ENCODE peak calls at places on chromosomes 12 and 14, in seven cellular contexts. One of them, this sample, is unnamed.

GRCh38 chr14:104874110-104874531 is 9.1 kb downstream of the CEP170B start:
- DNase-seq in testis: no peak
- DNase-seq in foreskin fibroblast: no peak
- DNase-seq in tibial nerve: no peak
- DNase-seq in neural progenitor cell: no peak
- DNase-seq in brain microvascular endothelial cell: no peak
- DNase-seq in pancreas: no peak
- DNase-seq in this sample: no peak

GRCh38 chr14:98903371-98903770 is 368.6 kb downstream of the BCL11B start:
- DNase-seq in tibial nerve: no peak
- DNase-seq in neural progenitor cell: no peak
- DNase-seq in pancreas: no peak
- DNase-seq in brain microvascular endothelial cell: no peak
- DNase-seq in testis: no peak
- DNase-seq in foreskin fibroblast: no peak
- DNase-seq in this sample: no peak

GRCh38 chr12:25320123-25321006 is 69.6 kb upstream of the KRAS start:
- DNase-seq in pancreas: no peak
- DNase-seq in testis: no peak
- DNase-seq in neural progenitor cell: no peak
- DNase-seq in brain microvascular endothelial cell: no peak
- DNase-seq in tibial nerve: no peak
- DNase-seq in foreskin fibroblast: no peak
- DNase-seq in this sample: no peak

GRCh38 chr14:44963775-44964380 is 1.9 kb downstream of the TOGARAM1 start:
- DNase-seq in pancreas: no peak
- DNase-seq in brain microvascular endothelial cell: no peak
- DNase-seq in foreskin fibroblast: peak; percentile 53
- DNase-seq in testis: no peak
- DNase-seq in neural progenitor cell: peak; percentile 51
- DNase-seq in tibial nerve: no peak
- DNase-seq in this sample: no peak

GRCh38 chr14:22266141-22266442 is 322.9 kb downstream of the DAD1 start:
- DNase-seq in tibial nerve: no peak
- DNase-seq in brain microvascular endothelial cell: no peak
- DNase-seq in pancreas: no peak
- DNase-seq in foreskin fibroblast: no peak
- DNase-seq in neural progenitor cell: no peak
- DNase-seq in testis: no peak
- DNase-seq in this sample: no peak

GRCh38 chr14:102231476-102232347 is 73.3 kb downstream of the MOK start:
- DNase-seq in neural progenitor cell: peak; percentile 39
- DNase-seq in pancreas: no peak
- DNase-seq in tibial nerve: no peak
- DNase-seq in foreskin fibroblast: no peak
- DNase-seq in brain microvascular endothelial cell: no peak
- DNase-seq in testis: no peak
- DNase-seq in this sample: peak; percentile 51

GRCh38 chr12:124533456-124533855 is 34.0 kb downstream of the NCOR2 start:
- DNase-seq in foreskin fibroblast: no peak
- DNase-seq in tibial nerve: no peak
- DNase-seq in neural progenitor cell: no peak
- DNase-seq in testis: no peak
- DNase-seq in pancreas: no peak
- DNase-seq in brain microvascular endothelial cell: no peak
- DNase-seq in this sample: no peak

GRCh38 chr12:57724003-57724935 is 14.3 kb downstream of the AGAP2 start:
- DNase-seq in tibial nerve: no peak
- DNase-seq in foreskin fibroblast: no peak
- DNase-seq in pancreas: no peak
- DNase-seq in neural progenitor cell: no peak
- DNase-seq in testis: no peak
- DNase-seq in brain microvascular endothelial cell: no peak
- DNase-seq in this sample: no peak

GRCh38 chr12:122856999-122857671 is 21.9 kb downstream of the HIP1R start:
- DNase-seq in brain microvascular endothelial cell: no peak
- DNase-seq in foreskin fibroblast: peak; percentile 55
- DNase-seq in pancreas: no peak
- DNase-seq in neural progenitor cell: no peak
- DNase-seq in testis: no peak
- DNase-seq in tibial nerve: no peak
- DNase-seq in this sample: peak; percentile 61

GRCh38 chr12:61870658-61871559 is 389.3 kb upstream of the USP15 start:
- DNase-seq in foreskin fibroblast: no peak
- DNase-seq in neural progenitor cell: no peak
- DNase-seq in tibial nerve: no peak
- DNase-seq in pancreas: no peak
- DNase-seq in brain microvascular endothelial cell: no peak
- DNase-seq in testis: no peak
- DNase-seq in this sample: no peak

GRCh38 chr14:97410667-97411286 is 613.6 kb downstream of the VRK1 start:
- DNase-seq in brain microvascular endothelial cell: no peak
- DNase-seq in pancreas: no peak
- DNase-seq in neural progenitor cell: peak; percentile 28
- DNase-seq in testis: no peak
- DNase-seq in foreskin fibroblast: no peak
- DNase-seq in tibial nerve: no peak
- DNase-seq in this sample: no peak

GRCh38 chr12:120801146-120801545 is 75.5 kb downstream of the ACADS start:
- DNase-seq in testis: no peak
- DNase-seq in pancreas: no peak
- DNase-seq in brain microvascular endothelial cell: no peak
- DNase-seq in foreskin fibroblast: no peak
- DNase-seq in tibial nerve: no peak
- DNase-seq in neural progenitor cell: no peak
- DNase-seq in this sample: no peak

GRCh38 chr12:31342314-31342713 is 16.4 kb upstream of the SINHCAF start:
- DNase-seq in neural progenitor cell: no peak
- DNase-seq in brain microvascular endothelial cell: no peak
- DNase-seq in foreskin fibroblast: no peak
- DNase-seq in pancreas: no peak
- DNase-seq in tibial nerve: no peak
- DNase-seq in testis: no peak
- DNase-seq in this sample: no peak

GRCh38 chr14:92568621-92569479 is 55.3 kb downstream of the RIN3 start:
- DNase-seq in testis: peak; percentile 41
- DNase-seq in brain microvascular endothelial cell: no peak
- DNase-seq in neural progenitor cell: no peak
- DNase-seq in foreskin fibroblast: no peak
- DNase-seq in pancreas: no peak
- DNase-seq in tibial nerve: no peak
- DNase-seq in this sample: no peak

GRCh38 chr12:58346032-58346632 is 404.8 kb downstream of the ATP23 start:
- DNase-seq in tibial nerve: no peak
- DNase-seq in neural progenitor cell: peak; percentile 36
- DNase-seq in foreskin fibroblast: peak; percentile 78
- DNase-seq in brain microvascular endothelial cell: peak; percentile 38
- DNase-seq in pancreas: no peak
- DNase-seq in testis: no peak
- DNase-seq in this sample: peak; percentile 15

GRCh38 chr14:100552524-100553125 is 34.6 kb downstream of the BEGAIN start:
- DNase-seq in tibial nerve: no peak
- DNase-seq in pancreas: no peak
- DNase-seq in neural progenitor cell: no peak
- DNase-seq in brain microvascular endothelial cell: no peak
- DNase-seq in testis: no peak
- DNase-seq in foreskin fibroblast: no peak
- DNase-seq in this sample: no peak

GRCh38 chr14:61107148-61107641 is 126.2 kb downstream of the SLC38A6 start:
- DNase-seq in pancreas: no peak
- DNase-seq in testis: peak; percentile 58
- DNase-seq in neural progenitor cell: no peak
- DNase-seq in foreskin fibroblast: peak; percentile 53
- DNase-seq in brain microvascular endothelial cell: no peak
- DNase-seq in tibial nerve: peak; percentile 39
- DNase-seq in this sample: no peak

GRCh38 chr12:53478865-53479264 is 20.4 kb downstream of the MAP3K12 start:
- DNase-seq in testis: no peak
- DNase-seq in pancreas: no peak
- DNase-seq in brain microvascular endothelial cell: no peak
- DNase-seq in neural progenitor cell: no peak
- DNase-seq in foreskin fibroblast: no peak
- DNase-seq in tibial nerve: no peak
- DNase-seq in this sample: no peak

DNA sequence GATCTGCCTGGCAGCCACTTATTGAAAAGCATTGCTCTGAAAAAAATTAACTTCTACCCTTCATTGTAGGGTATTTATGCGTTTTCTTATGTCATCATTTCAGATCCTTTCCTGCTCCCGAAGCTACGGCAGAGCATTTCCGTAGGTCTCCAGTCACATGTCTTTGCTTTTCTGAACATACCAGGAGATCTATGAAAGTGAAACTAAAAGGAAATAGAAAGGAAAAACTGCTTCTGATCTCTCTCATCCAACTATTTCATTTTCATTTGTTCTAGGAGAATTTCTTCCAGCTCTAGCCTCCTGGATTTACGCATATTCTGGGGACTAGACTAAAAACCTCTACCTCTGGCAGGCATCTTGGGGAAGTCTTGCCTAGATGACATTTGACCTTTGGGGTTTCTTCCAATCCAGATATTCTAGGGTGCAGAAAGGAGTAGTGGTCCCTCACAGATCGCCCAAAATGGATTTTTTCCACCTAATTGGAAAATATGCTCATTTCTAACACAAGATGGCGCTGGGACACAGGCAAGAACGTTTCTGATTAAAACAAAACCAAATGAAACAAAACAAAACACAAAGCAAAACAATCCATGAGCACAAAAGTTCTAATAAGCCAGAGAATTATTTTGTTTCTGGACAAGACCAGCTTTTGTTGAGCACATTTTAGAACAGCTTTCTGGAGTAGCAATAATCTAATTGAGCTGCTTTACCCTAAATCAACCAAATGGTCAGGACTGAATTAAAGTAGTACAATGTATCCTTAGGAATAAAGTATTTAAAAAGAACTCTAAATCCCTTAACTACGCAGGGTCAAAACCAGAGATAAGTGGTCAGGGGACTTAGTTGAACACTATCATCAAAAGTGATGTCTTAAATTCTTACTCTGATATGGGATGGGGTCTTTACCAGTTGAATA is 12.2 kb upstream of the PARP11 start:
- DNase-seq in foreskin fibroblast: peak; percentile 72
- DNase-seq in neural progenitor cell: peak; percentile 70
- DNase-seq in testis: no peak
- DNase-seq in pancreas: no peak
- DNase-seq in tibial nerve: peak; percentile 56
- DNase-seq in brain microvascular endothelial cell: peak; percentile 27
- DNase-seq in this sample: peak; percentile 49
- H3K4me3 ChIP-seq in foreskin fibroblast: peak overlapping the region; percentile 66
- H3K4me3 ChIP-seq in neural progenitor cell: no peak overlapping the region
- H3K4me3 ChIP-seq in testis: no peak overlapping the region
- H3K4me3 ChIP-seq in pancreas: no peak overlapping the region
- H3K4me3 ChIP-seq in tibial nerve: peak overlapping the region; percentile 24
- H3K4me3 ChIP-seq in brain microvascular endothelial cell: peak overlapping the region; percentile 20
- H3K4me3 ChIP-seq in this sample: no peak overlapping the region

DNA sequence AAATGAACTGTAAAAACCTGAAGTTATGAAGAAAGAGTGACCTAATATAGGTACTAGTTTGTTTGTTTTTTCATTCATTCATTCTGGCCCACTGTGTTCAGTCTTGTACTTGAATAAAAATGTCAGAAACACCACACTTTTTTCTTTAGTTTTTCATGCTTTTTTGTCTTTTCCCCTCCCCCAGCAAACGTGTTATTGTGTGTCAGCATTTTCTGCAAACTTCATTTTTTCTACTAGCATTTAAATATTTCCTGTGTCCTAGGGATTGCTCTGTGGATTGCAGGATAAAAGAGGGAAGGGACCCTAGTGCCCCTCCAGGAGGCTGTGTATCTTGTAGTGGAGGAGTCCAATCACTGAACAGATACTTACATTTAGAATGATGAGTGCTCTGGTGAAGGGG is 42.2 kb downstream of the ETNK1 start:
- DNase-seq in foreskin fibroblast: no peak
- DNase-seq in testis: no peak
- DNase-seq in pancreas: no peak
- DNase-seq in brain microvascular endothelial cell: no peak
- DNase-seq in tibial nerve: no peak
- DNase-seq in neural progenitor cell: no peak
- DNase-seq in this sample: no peak
- H3K4me3 ChIP-seq in foreskin fibroblast: no peak overlapping the region
- H3K4me3 ChIP-seq in testis: no peak overlapping the region
- H3K4me3 ChIP-seq in pancreas: no peak overlapping the region
- H3K4me3 ChIP-seq in brain microvascular endothelial cell: no peak overlapping the region
- H3K4me3 ChIP-seq in tibial nerve: no peak overlapping the region
- H3K4me3 ChIP-seq in neural progenitor cell: no peak overlapping the region
- H3K4me3 ChIP-seq in this sample: no peak overlapping the region

DNA sequence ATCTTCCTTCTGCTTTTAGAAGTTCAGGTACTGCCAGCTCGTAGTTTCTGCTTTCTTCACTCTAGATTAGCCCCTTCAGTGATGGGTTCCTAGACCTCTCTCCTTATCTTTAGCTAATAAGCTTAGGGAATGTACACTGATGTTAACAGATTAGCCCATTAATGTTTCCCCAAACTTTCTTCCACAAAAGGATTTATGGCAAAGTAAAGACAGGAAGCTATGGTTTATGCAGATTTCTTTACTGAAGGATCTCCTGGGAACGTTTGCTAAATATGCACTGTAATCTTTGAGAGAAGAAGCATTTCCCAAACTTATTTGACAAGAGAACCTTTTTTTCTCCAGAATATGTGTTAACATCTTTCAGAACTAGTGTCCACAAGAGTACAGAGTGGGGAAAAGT is 4.2 kb downstream of the SOCS4 start:
- DNase-seq in foreskin fibroblast: no peak
- DNase-seq in pancreas: no peak
- DNase-seq in neural progenitor cell: no peak
- DNase-seq in testis: no peak
- DNase-seq in tibial nerve: no peak
- DNase-seq in brain microvascular endothelial cell: no peak
- DNase-seq in this sample: no peak
- H3K4me3 ChIP-seq in foreskin fibroblast: no peak overlapping the region
- H3K4me3 ChIP-seq in pancreas: no peak overlapping the region
- H3K4me3 ChIP-seq in neural progenitor cell: no peak overlapping the region
- H3K4me3 ChIP-seq in testis: no peak overlapping the region
- H3K4me3 ChIP-seq in tibial nerve: no peak overlapping the region
- H3K4me3 ChIP-seq in brain microvascular endothelial cell: no peak overlapping the region
- H3K4me3 ChIP-seq in this sample: no peak overlapping the region

GRCh38 chr12:93165384-93165932 is 212.3 kb upstream of the NUDT4 start:
- DNase-seq in testis: no peak
- DNase-seq in brain microvascular endothelial cell: no peak
- DNase-seq in tibial nerve: no peak
- DNase-seq in pancreas: no peak
- DNase-seq in neural progenitor cell: peak; percentile 51
- DNase-seq in foreskin fibroblast: no peak
- DNase-seq in this sample: no peak

GRCh38 chr12:93167841-93168492 is 209.8 kb upstream of the NUDT4 start:
- DNase-seq in tibial nerve: no peak
- DNase-seq in foreskin fibroblast: no peak
- DNase-seq in testis: peak; percentile 23
- DNase-seq in brain microvascular endothelial cell: no peak
- DNase-seq in neural progenitor cell: peak; percentile 84
- DNase-seq in pancreas: no peak
- DNase-seq in this sample: peak; percentile 25

GRCh38 chr12:93166891-93167307 is 210.8 kb upstream of the NUDT4 start:
- DNase-seq in testis: no peak
- DNase-seq in neural progenitor cell: no peak
- DNase-seq in foreskin fibroblast: no peak
- DNase-seq in tibial nerve: no peak
- DNase-seq in pancreas: no peak
- DNase-seq in brain microvascular endothelial cell: no peak
- DNase-seq in this sample: no peak

GRCh38 chr12:93169536-93169935 is 208.2 kb upstream of the NUDT4 start:
- DNase-seq in pancreas: no peak
- DNase-seq in foreskin fibroblast: no peak
- DNase-seq in brain microvascular endothelial cell: no peak
- DNase-seq in testis: no peak
- DNase-seq in neural progenitor cell: no peak
- DNase-seq in tibial nerve: no peak
- DNase-seq in this sample: no peak

GRCh38 chr12:93167331-93167730 is 210.4 kb upstream of the NUDT4 start:
- DNase-seq in pancreas: no peak
- DNase-seq in foreskin fibroblast: no peak
- DNase-seq in tibial nerve: no peak
- DNase-seq in neural progenitor cell: no peak
- DNase-seq in brain microvascular endothelial cell: no peak
- DNase-seq in testis: no peak
- DNase-seq in this sample: no peak
- H3K4me3 ChIP-seq in pancreas: no peak overlapping the region
- H3K4me3 ChIP-seq in foreskin fibroblast: no peak overlapping the region
- H3K4me3 ChIP-seq in tibial nerve: no peak overlapping the region
- H3K4me3 ChIP-seq in neural progenitor cell: peak overlapping the region; percentile 42
- H3K4me3 ChIP-seq in brain microvascular endothelial cell: no peak overlapping the region
- H3K4me3 ChIP-seq in testis: peak overlapping the region; percentile 55
- H3K4me3 ChIP-seq in this sample: no peak overlapping the region

This sample was measured in H7.